ENCODE peak calls at places on chromosomes 4 and X, in ten cellular contexts. E is NCI-H1092 treated with DMSO at 0.1 percent for 48 hours; K is fibroblast of the aortic adventitia; Z is smooth muscle cell of the brain vasculature; U is MG63; B is fibroblast of pulmonary artery; J is neural crest cell; R is activated naive CD4-positive, alpha-beta T cell; H is NCI-H82; C is brain microvascular endothelial cell. Y is an unnamed sample.

GRCh38 chr4:1195894-1196401 is 23.6 kb upstream of the SPON2 start:
- DNase-seq in B (no peak), H (no peak), E (no peak), C (no peak), Z (no peak), J (no peak), U (no peak), R (no peak), K (no peak), Y (no peak)

GRCh38 chr4:15344041-15344440 is 83.8 kb upstream of the C1QTNF7 start:
- DNase-seq in U (peak; percentile 32), C (peak; percentile 12), E (no peak), B (peak; percentile 52), H (no peak), K (peak; percentile 33), R (no peak), J (no peak), Z (no peak), Y (no peak)

GRCh38 chrX:129984196-129984962 is 1.9 kb downstream of the BCORL1 start:
- DNase-seq in H (peak; percentile 55), K (no peak), C (no peak), B (no peak), J (peak; percentile 14), U (peak; percentile 21), E (no peak), Z (no peak), R (peak; percentile 2), Y (no peak)

GRCh38 chr4:176044589-176044951 is 21.1 kb upstream of the WDR17 start:
- DNase-seq in B (peak; percentile 17), H (no peak), Z (no peak), K (peak; percentile 45), J (no peak), U (peak; percentile 33), R (no peak), C (no peak), E (no peak), Y (no peak)

GRCh38 chrX:54564942-54565341 is 34.9 kb downstream of the GNL3L start:
- DNase-seq in U (peak; percentile 5), Z (no peak), K (peak; percentile 8), J (no peak), C (no peak), B (peak; percentile 3), H (no peak), R (no peak), E (no peak), Y (no peak)

GRCh38 chr4:3304831-3305609 is 12.2 kb downstream of the RGS12 start:
- DNase-seq in E (peak; percentile 30), R (no peak), C (no peak), U (no peak), K (peak; percentile 61), J (no peak), B (peak; percentile 49), Z (no peak), H (no peak), Y (no peak)

GRCh38 chrX:22406332-22406731 is 133.6 kb downstream of the CBLL2 start:
- DNase-seq in Z (no peak), C (no peak), B (no peak), J (no peak), R (no peak), H (no peak), K (peak; percentile 49), U (no peak), E (no peak), Y (no peak)

GRCh38 chr4:108649863-108650211 is 562 bp upstream of the OSTC start:
- DNase-seq in J (no peak), R (no peak), C (no peak), Z (no peak), U (no peak), K (no peak), E (no peak), B (no peak), H (no peak), Y (no peak)

GRCh38 chr4:97942137-97942536 is 201.1 kb downstream of the STPG2 start:
- DNase-seq in C (no peak), U (no peak), K (no peak), Z (no peak), B (peak; percentile 2), H (no peak), J (no peak), R (no peak), E (no peak), Y (no peak)

GRCh38 chr4:145804134-145804533 is 124.2 kb downstream of the C4orf51 start:
- DNase-seq in U (peak; percentile 55), J (no peak), H (no peak), C (peak; percentile 80), R (no peak), B (peak; percentile 95), E (no peak), Z (no peak), K (peak; percentile 97), Y (no peak)

GRCh38 chr4:13470379-13470778 is 13.8 kb downstream of the RAB28 start:
- DNase-seq in B (no peak), H (no peak), C (no peak), U (no peak), J (no peak), K (no peak), R (no peak), Z (no peak), E (no peak), Y (no peak)

GRCh38 chrX:103157511-103158316 is 57.2 kb upstream of the BEX4 start:
- DNase-seq in B (peak; percentile 71), U (no peak), K (peak; percentile 70), H (peak; percentile 38), E (peak; percentile 33), R (no peak), Z (peak; percentile 17), C (peak; percentile 29), J (peak; percentile 29), Y (peak; percentile 0)

GRCh38 chrX:9117851-9118250 is 83.9 kb upstream of the FAM9B start:
- DNase-seq in E (no peak), K (no peak), Z (no peak), U (no peak), B (no peak), R (no peak), C (no peak), J (no peak), H (no peak), Y (no peak)

GRCh38 chr4:122764071-122764807 is 31.7 kb downstream of the BBS12 start:
- DNase-seq in R (no peak), U (peak; percentile 19), H (no peak), E (no peak), C (no peak), Z (no peak), J (no peak), K (peak; percentile 79), B (peak; percentile 47), Y (no peak)

Y was measured in COR-L47.